ENCODE peak calls at places on chromosomes 11 and 22, in five cellular contexts. J, G, L, Y and C are unnamed samples.

GRCh38 chr11:112612283-112612849 is 348.9 kb upstream of the NCAM1 start:
- DNase-seq in G (no peak), Y (peak), J (no peak), L (peak), C (no peak)

GRCh38 chr22:37401401-37401859 is 25.8 kb downstream of the ELFN2 start:
- DNase-seq in G (no peak), J (peak), L (no peak), Y (no peak), C (peak)

GRCh38 chr11:119460582-119460981 is 37.6 kb upstream of the THY1 start:
- DNase-seq in L (no peak), J (peak), Y (no peak), G (no peak), C (no peak)

GRCh38 chr11:75627879-75628668 is 40.8 kb downstream of the MAP6 start:
- DNase-seq in G (no peak), Y (no peak), L (peak), J (peak), C (no peak)

GRCh38 chr11:27514076-27514475 is 7.5 kb upstream of the LIN7C start:
- DNase-seq in G (no peak), L (no peak), Y (no peak), J (no peak), C (no peak)

GRCh38 chr11:119210035-119210434 is 3.9 kb downstream of the CBL start:
- DNase-seq in J (peak), L (no peak), Y (no peak), G (no peak), C (no peak)

GRCh38 chr11:68471360-68472340 is 11.1 kb downstream of the PPP6R3 start:
- DNase-seq in G (no peak), Y (no peak), L (peak), J (peak), C (no peak)

GRCh38 chr22:39613549-39613921 is 43.0 kb downstream of the CACNA1I start:
- DNase-seq in Y (no peak), G (no peak), L (no peak), J (no peak), C (no peak)

GRCh38 chr11:122235615-122236014 is 119.6 kb upstream of the BLID start:
- DNase-seq in Y (no peak), L (no peak), G (no peak), J (peak), C (no peak)

GRCh38 chr11:6270584-6271246 is 11.1 kb downstream of the CCKBR start:
- DNase-seq in J (no peak), G (no peak), Y (no peak), L (no peak), C (no peak)

GRCh38 chr11:59463176-59463575 is 6.4 kb downstream of the OR4D6 start:
- DNase-seq in J (peak), Y (no peak), L (peak), G (no peak), C (no peak)

GRCh38 chr11:129813216-129813791 is 2.3 kb upstream of the TMEM45B start:
- DNase-seq in G (no peak), J (no peak), Y (no peak), L (no peak), C (no peak)

GRCh38 chr22:37735054-37735453 is 38.2 kb downstream of the TRIOBP start:
- DNase-seq in L (peak), G (peak), J (peak), Y (no peak), C (no peak)

GRCh38 chr11:1285876-1286275 is 23.6 kb downstream of the TOLLIP start:
- DNase-seq in G (no peak), L (no peak), Y (no peak), J (no peak), C (no peak)

GRCh38 chr11:10398525-10398924 is 56.5 kb upstream of the AMPD3 start:
- DNase-seq in Y (no peak), G (no peak), J (no peak), L (no peak), C (no peak)

GRCh38 chr22:26017932-26018331 is 151.3 kb upstream of the SEZ6L start:
- DNase-seq in Y (no peak), L (no peak), G (no peak), J (no peak), C (no peak)

GRCh38 chr11:115893701-115894100 is 389.5 kb upstream of the CADM1 start:
- DNase-seq in Y (no peak), G (no peak), J (no peak), L (no peak), C (no peak)

GRCh38 chr11:59918494-59918893 is 19.7 kb upstream of the OOSP1 start:
- DNase-seq in G (no peak), J (peak), L (no peak), Y (no peak), C (no peak)

GRCh38 chr11:110859998-110860397 is 147.8 kb upstream of the ARHGAP20 start:
- DNase-seq in L (no peak), J (no peak), G (peak), Y (no peak), C (no peak)

GRCh38 chr22:31951201-31952093 is 7.1 kb downstream of the YWHAH start:
- DNase-seq in L (no peak), J (no peak), G (no peak), Y (no peak), C (no peak)

GRCh38 chr22:23270798-23271596 is 90.7 kb downstream of the BCR start:
- DNase-seq in J (no peak), G (no peak), L (no peak), Y (no peak), C (no peak)

GRCh38 chr11:65396769-65397745 is 10.6 kb downstream of the FRMD8 start:
- DNase-seq in J (no peak), Y (no peak), G (no peak), L (no peak), C (no peak)

GRCh38 chr22:36244522-36245391 is 5.4 kb upstream of the APOL2 start:
- DNase-seq in Y (no peak), L (no peak), G (no peak), J (peak), C (no peak)

GRCh38 chr11:65316311-65316978 is 1.8 kb downstream of the CDC42EP2 start:
- DNase-seq in L (no peak), J (peak), Y (no peak), G (peak), C (no peak)